ENCODE peak calls at places on chromosomes 12 and 14, in ten cellular contexts. W, G, B, I, L, S, V, X, N and F are unnamed samples.

GRCh38 chr14:67491741-67492504 is 3.4 kb upstream of the TMEM229B start:
- DNase-seq in V (no peak), N (no peak), L (peak), S (no peak), I (no peak), W (no peak), X (no peak), B (no peak), G (peak), F (no peak)

GRCh38 chr14:73786942-73787759 is 64.5 kb upstream of the PTGR2 start:
- DNase-seq in G (peak), I (peak), S (peak), N (peak), B (peak), W (no peak), X (no peak), L (no peak), V (peak), F (peak)

GRCh38 chr12:6735448-6736191 is 11.8 kb downstream of the COPS7A start:
- DNase-seq in X (no peak), S (peak), V (peak), W (peak), L (peak), G (peak), I (peak), N (peak), B (peak), F (no peak)

GRCh38 chr12:11510671-11511070 is 115.3 kb upstream of the PRB2 start:
- DNase-seq in W (no peak), V (no peak), G (no peak), S (no peak), B (no peak), I (no peak), N (no peak), X (no peak), L (no peak), F (no peak)

GRCh38 chr12:100216337-100216736 is 15.7 kb downstream of the ACTR6 start:
- DNase-seq in V (no peak), L (no peak), X (no peak), I (no peak), W (no peak), G (no peak), S (no peak), B (no peak), N (no peak), F (no peak)

GRCh38 chr12:117188961-117189724 is 1.1 kb downstream of the FBXO21 start:
- DNase-seq in X (no peak), B (no peak), V (no peak), G (no peak), N (no peak), L (no peak), I (no peak), S (no peak), W (no peak), F (no peak)

GRCh38 chr12:52971701-52972329 is 22.9 kb downstream of the KRT18 start:
- DNase-seq in B (no peak), I (no peak), X (no peak), N (no peak), V (no peak), W (no peak), L (no peak), G (no peak), S (no peak), F (no peak)

GRCh38 chr12:90953956-90954421 is 987 bp downstream of the CCER1 start:
- DNase-seq in V (peak), G (no peak), I (no peak), B (peak), L (no peak), W (no peak), N (no peak), X (no peak), S (no peak), F (no peak)

GRCh38 chr12:25280082-25280481 is 29.4 kb upstream of the KRAS start:
- DNase-seq in B (no peak), V (no peak), X (no peak), W (no peak), G (no peak), N (no peak), L (no peak), S (no peak), I (no peak), F (no peak)

GRCh38 chr12:109844983-109845841 is 12.0 kb upstream of the TRPV4 start:
- DNase-seq in X (peak), I (peak), V (peak), S (peak), W (peak), N (peak), B (peak), L (peak), G (peak), F (peak)

GRCh38 chr12:116143883-116144266 is 133.6 kb downstream of the MED13L start:
- DNase-seq in I (no peak), X (no peak), N (no peak), W (no peak), B (no peak), S (no peak), V (no peak), G (no peak), L (no peak), F (no peak)

GRCh38 chr14:104734601-104734990 is 10.6 kb downstream of the ADSS1 start:
- DNase-seq in S (no peak), N (no peak), I (no peak), L (no peak), W (no peak), G (no peak), B (no peak), X (no peak), V (no peak), F (no peak)